ENCODE peak calls at places on chromosomes 11 and 22, in ten cellular contexts. Q, C, A, S, H, M, W, E, K and X are unnamed samples.
A peak's percentile ranks its signal among the peaks of the same experiment; 100 is the strongest.

GRCh38 chr22:40156001-40156516 is 21.7 kb upstream of the TNRC6B start:
- DNase-seq in Q (peak; percentile 47), C (no peak), A (peak; percentile 75), S (no peak), H (peak; percentile 85), M (no peak), W (peak; percentile 80), E (peak; percentile 11), K (peak; percentile 68), X (no peak)

GRCh38 chr11:16408619-16409018 is 52.3 kb upstream of the SOX6 start:
- DNase-seq in Q (no peak), C (no peak), A (no peak), S (no peak), H (no peak), M (no peak), W (no peak), E (no peak), K (no peak), X (no peak)

GRCh38 chr11:68214173-68215086 is 1.3 kb upstream of the KMT5B start:
- DNase-seq in Q (peak; percentile 46), C (peak; percentile 3), A (no peak), S (no peak), H (no peak), M (no peak), W (peak; percentile 55), E (no peak), K (peak; percentile 75), X (no peak)

GRCh38 chr11:123977731-123978347 is at the start of gene OR10S1:
- DNase-seq in Q (no peak), C (no peak), A (peak; percentile 6), S (no peak), H (no peak), M (no peak), W (no peak), E (no peak), K (no peak), X (no peak)

GRCh38 chr22:27776410-27776958 is 25.1 kb downstream of the MN1 start:
- DNase-seq in Q (no peak), C (no peak), A (no peak), S (no peak), H (no peak), M (no peak), W (no peak), E (no peak), K (no peak), X (no peak)

GRCh38 chr11:13668102-13668956 is at the start of gene FAR1:
- DNase-seq in Q (peak; percentile 99), C (peak; percentile 96), A (peak; percentile 100), S (peak; percentile 97), H (peak; percentile 99), M (peak; percentile 90), W (peak; percentile 98), E (peak; percentile 98), K (peak; percentile 99), X (peak; percentile 92)

GRCh38 chr11:35717043-35717442 is 54.5 kb downstream of the TRIM44 start:
- DNase-seq in Q (no peak), C (no peak), A (no peak), S (no peak), H (no peak), M (no peak), W (no peak), E (no peak), K (peak; percentile 70), X (no peak)

GRCh38 chr11:29119691-29120328 is 897.0 kb downstream of the KCNA4 start:
- DNase-seq in Q (no peak), C (no peak), A (peak; percentile 79), S (no peak), H (peak; percentile 99), M (no peak), W (no peak), E (no peak), K (no peak), X (no peak)

GRCh38 chr11:30295178-30295885 is 27.6 kb upstream of the ARL14EP start:
- DNase-seq in Q (no peak), C (no peak), A (no peak), S (no peak), H (no peak), M (no peak), W (no peak), E (no peak), K (no peak), X (no peak)

GRCh38 chr11:44700009-44700408 is 26.8 kb upstream of the TSPAN18 start:
- DNase-seq in Q (no peak), C (no peak), A (no peak), S (no peak), H (no peak), M (no peak), W (no peak), E (no peak), K (no peak), X (no peak)

GRCh38 chr22:24119476-24119875 is 61.8 kb upstream of the SUSD2 start:
- DNase-seq in Q (no peak), C (no peak), A (no peak), S (no peak), H (no peak), M (no peak), W (no peak), E (no peak), K (no peak), X (no peak)

GRCh38 chr11:19800714-19801519 is 88.3 kb downstream of the NAV2 start:
- DNase-seq in Q (no peak), C (no peak), A (no peak), S (no peak), H (no peak), M (no peak), W (no peak), E (no peak), K (peak; percentile 67), X (no peak)
- H3K27ac ChIP-seq in Q (no peak overlapping the region), C (no peak overlapping the region), A (no peak overlapping the region), S (no peak overlapping the region), H (no peak overlapping the region), M (no peak overlapping the region), W (no peak overlapping the region), E (no peak overlapping the region), K (no peak overlapping the region), X (no peak overlapping the region)

GRCh38 chr11:69939551-69940245 is 120.5 kb upstream of the FGF3 start:
- DNase-seq in Q (peak; percentile 72), C (no peak), A (peak; percentile 94), S (peak; percentile 78), H (peak; percentile 77), M (no peak), W (no peak), E (no peak), K (no peak), X (no peak)
- H3K27ac ChIP-seq in Q (peak overlapping the region; percentile 77), C (no peak overlapping the region), A (peak overlapping the region; percentile 94), S (peak overlapping the region; percentile 91), H (peak overlapping the region; percentile 56), M (no peak overlapping the region), W (peak overlapping the region; percentile 60), E (no peak overlapping the region), K (no peak overlapping the region), X (no peak overlapping the region)

DNA sequence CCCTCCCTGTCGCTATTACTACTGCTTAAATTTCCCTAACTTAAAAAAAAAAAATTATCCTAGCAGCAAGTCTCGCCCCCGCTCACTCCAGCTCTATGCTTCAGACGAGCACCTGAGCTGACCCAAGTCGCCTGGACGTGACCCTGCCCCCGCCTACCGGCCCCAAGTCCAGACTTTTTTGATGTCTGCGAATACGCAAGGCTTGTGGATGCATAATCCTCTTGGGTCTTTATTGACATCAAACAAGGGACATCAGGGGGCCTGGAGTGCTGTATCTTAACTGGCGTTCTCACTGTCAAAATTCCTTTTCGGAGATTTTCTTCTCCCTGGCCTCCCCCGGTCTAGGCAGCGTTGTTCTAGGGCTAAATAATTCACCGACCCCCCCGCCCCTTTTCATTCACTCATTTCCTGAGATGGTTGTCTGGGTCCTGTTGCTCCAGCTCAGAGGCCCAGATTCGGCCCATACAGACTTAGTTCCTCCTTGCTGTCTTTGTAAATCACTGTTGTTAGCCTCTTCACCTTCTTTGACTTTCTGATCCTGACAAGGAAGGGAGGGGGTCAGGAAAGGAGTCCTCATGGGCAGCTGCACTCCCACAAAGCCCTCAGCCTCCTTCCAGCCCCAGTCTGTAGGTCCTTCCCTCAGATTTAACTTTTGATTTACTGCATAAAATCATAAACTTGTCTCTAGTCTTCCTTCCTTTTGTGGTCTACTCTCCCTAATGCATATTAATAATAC is 596 bp upstream of the LRP4 start:
- DNase-seq in Q (no peak), C (no peak), A (no peak), S (no peak), H (no peak), M (no peak), W (no peak), E (peak; percentile 15), K (peak; percentile 79), X (no peak)
- H3K27ac ChIP-seq in Q (no peak overlapping the region), C (no peak overlapping the region), A (peak overlapping the region; percentile 43), S (peak overlapping the region; percentile 67), H (no peak overlapping the region), M (no peak overlapping the region), W (no peak overlapping the region), E (no peak overlapping the region), K (peak overlapping the region; percentile 62), X (peak overlapping the region; percentile 80)

GRCh38 chr11:20042025-20042639 is 118.1 kb downstream of the DBX1 start:
- DNase-seq in Q (no peak), C (no peak), A (no peak), S (no peak), H (peak; percentile 56), M (no peak), W (no peak), E (no peak), K (no peak), X (no peak)
- H3K27ac ChIP-seq in Q (no peak overlapping the region), C (no peak overlapping the region), A (peak overlapping the region; percentile 50), S (peak overlapping the region; percentile 90), H (no peak overlapping the region), M (no peak overlapping the region), W (no peak overlapping the region), E (no peak overlapping the region), K (no peak overlapping the region), X (no peak overlapping the region)

GRCh38 chr22:31532060-31532459 is 35.7 kb downstream of the SFI1 start:
- DNase-seq in Q (no peak), C (no peak), A (peak; percentile 9), S (no peak), H (peak; percentile 3), M (no peak), W (no peak), E (no peak), K (peak; percentile 13), X (no peak)

GRCh38 chr22:31530816-31531180 is 34.5 kb downstream of the SFI1 start:
- DNase-seq in Q (no peak), C (no peak), A (peak; percentile 59), S (no peak), H (no peak), M (no peak), W (no peak), E (no peak), K (no peak), X (no peak)

DNA sequence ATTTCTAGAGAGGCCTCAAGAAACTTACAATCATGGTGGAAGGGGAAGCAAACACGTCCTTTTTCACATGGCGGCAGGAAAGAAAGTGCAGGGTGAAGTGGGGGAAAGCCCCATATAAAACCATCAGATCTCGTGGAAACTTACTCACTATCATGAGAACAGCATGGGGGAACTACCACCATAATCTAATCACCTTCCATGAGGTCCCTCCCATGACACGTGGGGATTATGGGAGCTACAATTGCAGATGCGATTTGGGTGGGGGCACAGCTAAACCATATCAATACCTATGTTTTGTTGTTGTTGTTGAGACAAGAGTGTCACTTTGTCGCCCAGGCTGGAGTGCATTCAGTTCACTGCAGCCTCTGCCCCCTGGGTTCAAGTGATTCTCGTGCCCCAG is 29.9 kb downstream of the SFI1 start:
- DNase-seq in Q (no peak), C (no peak), A (no peak), S (no peak), H (no peak), M (no peak), W (no peak), E (no peak), K (no peak), X (no peak)
- H3K27ac ChIP-seq in Q (no peak overlapping the region), C (no peak overlapping the region), A (no peak overlapping the region), S (no peak overlapping the region), H (no peak overlapping the region), M (no peak overlapping the region), W (no peak overlapping the region), E (no peak overlapping the region), K (no peak overlapping the region), X (no peak overlapping the region)